ENCODE peak calls at places on chromosomes 6 and 20, in seven cellular contexts. V is AG20443, Y is iPS-NIHi11, H is aorta, N is RCC 7860, R is C1 segment of cervical spinal cord, L is HuH-7.5. W is an unnamed sample.

GRCh38 chr6:80182291-80182690 is 75.8 kb downstream of the BCKDHB start:
- DNase-seq in V (no peak), Y (no peak), H (no peak), N (peak; percentile 47), R (no peak), L (no peak), W (no peak)

GRCh38 chr6:8481727-8482126 is 46.4 kb upstream of the SLC35B3 start:
- DNase-seq in V (peak; percentile 11), Y (peak; percentile 43), H (no peak), N (peak; percentile 29), R (no peak), L (no peak), W (no peak)

GRCh38 chr6:105072799-105073199 is 107.0 kb downstream of the POPDC3 start:
- DNase-seq in V (no peak), Y (no peak), H (no peak), N (no peak), R (no peak), L (no peak), W (no peak)

GRCh38 chr6:25789475-25789874 is 34.9 kb downstream of the SLC17A4 start:
- DNase-seq in V (no peak), Y (no peak), H (no peak), N (no peak), R (no peak), L (no peak), W (no peak)

GRCh38 chr6:153170511-153170910 is 39.4 kb upstream of the RGS17 start:
- DNase-seq in V (peak; percentile 13), Y (no peak), H (no peak), N (peak; percentile 76), R (no peak), L (no peak), W (no peak)

GRCh38 chr6:5679696-5680494 is 326.8 kb downstream of the NRN1 start:
- DNase-seq in V (no peak), Y (no peak), H (no peak), N (no peak), R (no peak), L (no peak), W (no peak)

GRCh38 chr6:148697895-148698440 is 48.9 kb upstream of the UST start:
- DNase-seq in V (no peak), Y (no peak), H (no peak), N (no peak), R (no peak), L (no peak), W (no peak)

GRCh38 chr20:31517373-31517772 is 3.1 kb downstream of the HM13 start:
- DNase-seq in V (peak; percentile 82), Y (peak; percentile 66), H (peak; percentile 70), N (peak; percentile 71), R (no peak), L (peak; percentile 60), W (no peak)

GRCh38 chr6:121437861-121438651 is 2.6 kb downstream of the GJA1 start:
- DNase-seq in V (peak; percentile 40), Y (peak; percentile 35), H (no peak), N (peak; percentile 29), R (no peak), L (no peak), W (no peak)

GRCh38 chr6:142349215-142349823 is 47.5 kb downstream of the ADGRG6 start:
- DNase-seq in V (no peak), Y (no peak), H (no peak), N (no peak), R (no peak), L (no peak), W (no peak)

GRCh38 chr6:30836957-30837356 is 47.4 kb upstream of the DDR1 start:
- DNase-seq in V (no peak), Y (no peak), H (no peak), N (no peak), R (no peak), L (no peak), W (no peak)

GRCh38 chr20:54642733-54643667 is 167.6 kb downstream of the DOK5 start:
- DNase-seq in V (peak; percentile 21), Y (no peak), H (no peak), N (no peak), R (no peak), L (no peak), W (no peak)

GRCh38 chr20:62066339-62066982 is 780 bp upstream of the TAF4 start:
- DNase-seq in V (no peak), Y (peak; percentile 87), H (peak; percentile 65), N (no peak), R (no peak), L (peak; percentile 83), W (peak; percentile 59)

GRCh38 chr20:383889-384288 is 3.3 kb downstream of the TRIB3 start:
- DNase-seq in V (no peak), Y (no peak), H (no peak), N (no peak), R (no peak), L (no peak), W (no peak)

GRCh38 chr6:101433141-101433540 is 39.6 kb downstream of the GRIK2 start:
- DNase-seq in V (no peak), Y (no peak), H (no peak), N (no peak), R (no peak), L (no peak), W (no peak)

GRCh38 chr6:146543211-146543939 is at the start of gene RAB32:
- DNase-seq in V (peak; percentile 97), Y (peak; percentile 92), H (peak; percentile 98), N (peak; percentile 78), R (peak; percentile 9), L (peak; percentile 70), W (peak; percentile 12)

GRCh38 chr6:3418521-3419060 is 38.3 kb downstream of the SLC22A23 start:
- DNase-seq in V (no peak), Y (no peak), H (no peak), N (no peak), R (no peak), L (no peak), W (no peak)

GRCh38 chr6:125477849-125478248 is 176.1 kb upstream of the HDDC2 start:
- DNase-seq in V (no peak), Y (no peak), H (no peak), N (no peak), R (no peak), L (no peak), W (no peak)

GRCh38 chr6:138590796-138591709 is 91.8 kb upstream of the NHSL1 start:
- DNase-seq in V (peak; percentile 80), Y (peak; percentile 79), H (no peak), N (peak; percentile 54), R (no peak), L (peak; percentile 55), W (no peak)

GRCh38 chr6:31353508-31353907 is 3.5 kb downstream of the HLA-B start:
- DNase-seq in V (no peak), Y (no peak), H (no peak), N (no peak), R (no peak), L (no peak), W (no peak)

GRCh38 chr6:38378801-38379200 is 260.9 kb downstream of the BTBD9 start:
- DNase-seq in V (no peak), Y (no peak), H (no peak), N (peak; percentile 92), R (no peak), L (no peak), W (no peak)

GRCh38 chr6:141552463-141552862 is 580.3 kb upstream of the GJE1 start:
- DNase-seq in V (no peak), Y (peak; percentile 31), H (no peak), N (peak; percentile 83), R (no peak), L (peak; percentile 32), W (no peak)

GRCh38 chr6:89413006-89413400 is 930 bp upstream of the RRAGD start:
- DNase-seq in V (no peak), Y (no peak), H (no peak), N (no peak), R (no peak), L (no peak), W (no peak)

GRCh38 chr20:25544760-25545159 is 40.6 kb downstream of the NINL start:
- DNase-seq in V (no peak), Y (no peak), H (no peak), N (no peak), R (no peak), L (no peak), W (no peak)

GRCh38 chr20:41318271-41318649 is 729 bp upstream of the ZHX3 start:
- DNase-seq in V (no peak), Y (no peak), H (no peak), N (no peak), R (no peak), L (no peak), W (no peak)

GRCh38 chr20:48360338-48360698 is 467.5 kb downstream of the PREX1 start:
- DNase-seq in V (no peak), Y (no peak), H (no peak), N (no peak), R (no peak), L (no peak), W (peak; percentile 34)

GRCh38 chr6:102774326-102774725 is 1380.8 kb downstream of the GRIK2 start:
- DNase-seq in V (no peak), Y (no peak), H (no peak), N (no peak), R (no peak), L (no peak), W (no peak)

GRCh38 chr6:108897371-108897770 is 49.1 kb downstream of the ARMC2 start:
- DNase-seq in V (no peak), Y (no peak), H (no peak), N (no peak), R (no peak), L (no peak), W (no peak)

GRCh38 chr6:81734500-81735140 is 17.9 kb downstream of the TENT5A start:
- DNase-seq in V (no peak), Y (no peak), H (no peak), N (no peak), R (no peak), L (no peak), W (no peak)

GRCh38 chr6:23498013-23498412 is 628.0 kb upstream of the NRSN1 start:
- DNase-seq in V (peak; percentile 24), Y (no peak), H (no peak), N (no peak), R (no peak), L (no peak), W (no peak)

GRCh38 chr6:145502417-145502816 is 232.9 kb downstream of the EPM2A start:
- DNase-seq in V (no peak), Y (no peak), H (no peak), N (no peak), R (no peak), L (no peak), W (no peak)

GRCh38 chr6:158016571-158017383 is 35.1 kb downstream of the SYNJ2 start:
- DNase-seq in V (peak; percentile 65), Y (no peak), H (no peak), N (no peak), R (no peak), L (no peak), W (no peak)

GRCh38 chr6:34701199-34701598 is 4.6 kb upstream of the ILRUN start:
- DNase-seq in V (no peak), Y (no peak), H (no peak), N (no peak), R (no peak), L (no peak), W (no peak)

GRCh38 chr20:39462436-39462835 is 500.3 kb downstream of the DHX35 start:
- DNase-seq in V (no peak), Y (no peak), H (no peak), N (no peak), R (no peak), L (no peak), W (no peak)

GRCh38 chr6:7315684-7316366 is 2.8 kb upstream of the SSR1 start:
- DNase-seq in V (no peak), Y (no peak), H (no peak), N (no peak), R (no peak), L (no peak), W (no peak)

GRCh38 chr20:63087236-63087871 is 80.6 kb upstream of the BHLHE23 start:
- DNase-seq in V (no peak), Y (peak; percentile 4), H (peak; percentile 21), N (no peak), R (no peak), L (no peak), W (no peak)

GRCh38 chr6:117677553-117678131 is 2.4 kb downstream of the NUS1 start:
- DNase-seq in V (no peak), Y (no peak), H (no peak), N (no peak), R (no peak), L (no peak), W (no peak)

GRCh38 chr6:160265869-160266476 is 7.4 kb upstream of the SLC22A2 start:
- DNase-seq in V (no peak), Y (no peak), H (no peak), N (no peak), R (no peak), L (no peak), W (no peak)

W was measured in GM12892.